ENCODE peak calls at places on chromosome 12, in eight cellular contexts. W, G, U, P, I, R, T and E are unnamed samples.

GRCh38 chr12:117036046-117036445 is 63.2 kb downstream of the TESC start:
- DNase-seq in U (no peak), G (no peak), I (no peak), P (peak), R (no peak), T (no peak), W (no peak), E (no peak)

GRCh38 chr12:80053048-80053790 is 46.1 kb upstream of the OTOGL start:
- DNase-seq in G (peak), W (peak), I (no peak), P (peak), T (peak), R (no peak), U (peak), E (peak)

GRCh38 chr12:88970742-88971141 is 381.6 kb downstream of the DUSP6 start:
- DNase-seq in R (no peak), G (no peak), U (no peak), I (no peak), W (no peak), P (no peak), T (no peak), E (no peak)

GRCh38 chr12:105617141-105617540 is 286.6 kb downstream of the C12orf75 start:
- DNase-seq in G (no peak), U (no peak), I (no peak), W (no peak), T (no peak), P (no peak), R (no peak), E (no peak)

GRCh38 chr12:30169839-30170591 is 386.3 kb upstream of the TMTC1 start:
- DNase-seq in U (no peak), G (no peak), T (no peak), I (no peak), W (no peak), P (peak), R (no peak), E (no peak)

GRCh38 chr12:80441921-80442320 is 2.1 kb upstream of the PTPRQ start:
- DNase-seq in G (peak), T (peak), P (no peak), U (no peak), R (no peak), I (no peak), W (peak), E (no peak)

GRCh38 chr12:47100146-47100545 is 20.4 kb upstream of the AMIGO2 start:
- DNase-seq in P (no peak), I (no peak), R (no peak), W (peak), T (no peak), G (no peak), U (no peak), E (no peak)

GRCh38 chr12:116898675-116899074 is 12.1 kb upstream of the FBXW8 start:
- DNase-seq in T (no peak), I (no peak), U (no peak), W (no peak), R (no peak), G (no peak), P (no peak), E (no peak)

GRCh38 chr12:119710941-119711551 is 43.1 kb downstream of the PRKAB1 start:
- DNase-seq in U (no peak), R (no peak), G (no peak), I (no peak), T (no peak), W (no peak), P (no peak), E (no peak)

GRCh38 chr12:45980540-45980939 is 9.8 kb downstream of the SCAF11 start:
- DNase-seq in W (no peak), T (no peak), U (no peak), P (no peak), I (no peak), G (no peak), R (no peak), E (no peak)

GRCh38 chr12:65761301-65761700 is 63.0 kb upstream of the HMGA2 start:
- DNase-seq in U (no peak), W (no peak), T (no peak), G (no peak), I (no peak), R (no peak), P (no peak), E (no peak)

GRCh38 chr12:10716277-10716676 is 6.8 kb downstream of the YBX3 start:
- DNase-seq in U (no peak), T (no peak), G (no peak), I (no peak), P (no peak), W (no peak), R (no peak), E (no peak)

GRCh38 chr12:10717410-10717809 is 5.7 kb downstream of the YBX3 start:
- DNase-seq in G (no peak), U (no peak), I (no peak), P (no peak), W (peak), R (no peak), T (no peak), E (no peak)

GRCh38 chr12:10715491-10715890 is 7.6 kb downstream of the YBX3 start:
- DNase-seq in R (peak), G (no peak), T (no peak), W (no peak), U (no peak), I (peak), P (no peak), E (no peak)

GRCh38 chr12:10718279-10718821 is 4.8 kb downstream of the YBX3 start:
- DNase-seq in G (peak), R (no peak), W (peak), I (no peak), T (no peak), U (no peak), P (no peak), E (no peak)

DNA sequence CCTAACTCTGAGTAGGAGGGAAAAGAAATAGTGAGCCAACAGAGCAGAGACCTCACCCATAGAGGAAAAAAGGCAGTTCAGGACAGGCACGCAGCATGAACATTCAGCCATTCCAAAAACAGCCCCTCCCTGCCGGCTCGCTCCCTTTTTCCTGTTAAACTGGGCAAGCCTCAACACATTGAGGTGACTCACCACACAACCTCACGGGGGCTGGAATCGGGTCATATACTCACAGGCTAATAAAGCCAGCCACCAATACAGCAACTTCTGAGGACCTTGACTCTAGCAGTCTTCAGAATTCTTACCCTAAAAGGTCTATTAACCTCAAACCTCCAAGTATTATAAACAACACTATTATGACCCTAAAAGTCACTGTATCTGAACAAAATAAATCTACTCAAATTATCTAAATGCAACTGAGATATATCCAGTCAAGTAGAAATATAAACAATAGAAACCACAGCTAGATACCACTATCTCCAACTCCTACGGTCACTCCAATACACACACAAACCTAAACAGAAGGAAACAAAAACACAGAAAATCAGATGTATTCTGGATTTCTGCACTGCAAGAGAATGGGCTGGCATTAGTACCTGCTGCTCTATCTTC is 6.3 kb downstream of the YBX3 start:
- DNase-seq in P (peak), R (no peak), T (peak), G (peak), I (no peak), W (peak), U (peak), E (no peak)
- H3K4me3 ChIP-seq in P (no peak), R (no peak), T (peak), G (peak), I (no peak), W (peak), U (no peak), E (no peak)

DNA sequence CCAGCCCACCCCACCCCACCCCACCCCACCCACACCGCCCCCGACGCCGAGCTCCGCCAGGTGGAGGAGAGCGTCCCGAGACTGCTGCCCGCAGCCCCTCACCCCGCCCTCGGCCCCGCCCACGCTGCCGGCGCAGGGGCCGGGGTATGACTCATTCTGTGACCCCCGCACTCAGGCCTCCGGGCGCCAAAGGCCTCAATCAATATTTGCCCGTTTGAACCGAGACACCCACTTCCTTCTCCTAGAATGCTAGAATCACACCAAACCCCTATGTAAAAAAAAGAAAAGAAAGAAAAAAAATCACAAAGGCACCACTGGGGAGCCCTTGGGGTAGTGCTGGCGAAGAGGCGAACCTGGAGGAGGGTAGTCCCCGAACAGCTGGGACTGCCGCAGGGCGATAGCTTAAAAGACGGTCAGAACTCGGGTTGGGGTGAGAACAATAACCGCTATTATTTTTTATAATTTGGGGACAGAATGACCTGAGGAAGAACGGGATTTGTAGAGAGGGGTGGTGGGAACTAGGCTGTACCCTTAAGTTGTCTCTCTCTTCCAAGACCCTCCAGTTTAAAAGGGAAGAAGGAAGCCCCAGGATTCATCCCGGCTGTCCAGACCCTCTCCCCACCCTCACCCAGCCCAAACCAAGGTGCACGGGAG is 894 bp downstream of the KRT8 start:
- DNase-seq in U (no peak), P (peak), G (no peak), T (no peak), I (no peak), R (peak), W (peak), E (no peak)
- H3K4me3 ChIP-seq in U (peak), P (peak), G (peak), T (no peak), I (no peak), R (no peak), W (no peak), E (peak)

GRCh38 chr12:26668230-26668629 is 164.8 kb downstream of the ITPR2 start:
- DNase-seq in R (no peak), U (no peak), G (no peak), W (no peak), T (no peak), P (no peak), I (no peak), E (no peak)
- H3K4me3 ChIP-seq in R (no peak), U (no peak), G (no peak), W (no peak), T (no peak), P (no peak), I (no peak), E (no peak)

DNA sequence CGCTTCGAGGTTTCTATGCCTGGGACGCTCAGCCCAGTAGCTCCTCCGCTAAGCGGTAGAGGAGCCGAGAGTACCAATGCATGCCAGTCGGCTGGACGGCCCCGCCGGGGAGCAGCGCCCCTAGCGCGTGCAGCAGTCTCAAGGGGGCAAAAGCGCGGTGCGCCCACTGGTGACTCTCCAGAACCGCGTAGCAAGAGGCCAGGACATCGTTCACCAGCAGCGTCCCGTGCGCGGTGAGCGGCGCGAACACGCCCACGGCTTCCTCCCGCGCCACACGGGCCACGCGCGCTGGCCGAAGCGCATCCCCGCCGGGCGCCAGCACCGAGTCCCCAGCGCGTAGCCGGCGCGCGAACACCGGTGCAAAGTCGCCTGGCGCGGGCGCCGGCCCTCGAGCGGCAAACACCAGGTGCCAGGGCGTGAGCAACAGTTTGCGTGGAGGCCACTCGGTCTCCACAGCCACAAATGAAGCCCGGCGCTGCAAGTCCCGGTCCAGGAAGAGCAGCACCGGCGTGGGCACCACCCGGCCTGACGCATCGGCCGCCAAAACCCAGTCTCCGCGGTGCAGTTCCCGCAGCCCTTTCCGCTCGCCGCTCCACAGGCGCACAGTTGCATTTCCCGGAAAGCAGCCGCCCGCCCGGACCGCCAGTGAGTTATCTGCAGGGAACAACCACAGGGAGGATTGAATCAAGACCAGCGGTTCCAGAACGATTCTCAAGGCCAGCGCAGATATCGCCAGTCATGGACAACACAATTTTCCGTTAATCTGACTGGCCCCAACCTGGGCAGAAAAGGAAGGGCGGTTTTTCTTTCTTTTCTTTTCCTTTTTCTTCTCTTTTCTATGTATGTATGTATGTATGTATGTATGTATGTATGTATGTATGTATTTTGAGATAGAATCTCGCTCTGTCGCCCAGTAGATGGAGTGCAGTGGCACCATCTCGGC is 4.5 kb downstream of the DHH start:
- DNase-seq in U (no peak), I (no peak), P (peak), R (no peak), W (peak), T (no peak), G (peak), E (no peak)
- H3K4me3 ChIP-seq in U (no peak), I (peak), P (peak), R (peak), W (no peak), T (peak), G (peak), E (peak)

GRCh38 chr12:52515927-52516831 is 4.0 kb downstream of the KRT5 start:
- DNase-seq in R (no peak), T (no peak), U (no peak), W (peak), P (no peak), G (no peak), I (no peak), E (peak)
- H3K4me3 ChIP-seq in R (no peak), T (no peak), U (no peak), W (no peak), P (no peak), G (no peak), I (no peak), E (no peak)

GRCh38 chr12:93274937-93275336 is 102.8 kb upstream of the NUDT4 start:
- DNase-seq in R (no peak), U (no peak), I (no peak), T (no peak), W (no peak), G (no peak), P (no peak), E (no peak)
- H3K4me3 ChIP-seq in R (no peak), U (no peak), I (no peak), T (no peak), W (no peak), G (no peak), P (no peak), E (no peak)

GRCh38 chr12:53230971-53231858 is 794 bp downstream of the RARG start:
- DNase-seq in G (no peak), T (no peak), I (no peak), R (no peak), U (no peak), W (no peak), P (no peak), E (no peak)
- H3K4me3 ChIP-seq in G (peak), T (peak), I (peak), R (peak), U (peak), W (peak), P (peak), E (peak)

DNA sequence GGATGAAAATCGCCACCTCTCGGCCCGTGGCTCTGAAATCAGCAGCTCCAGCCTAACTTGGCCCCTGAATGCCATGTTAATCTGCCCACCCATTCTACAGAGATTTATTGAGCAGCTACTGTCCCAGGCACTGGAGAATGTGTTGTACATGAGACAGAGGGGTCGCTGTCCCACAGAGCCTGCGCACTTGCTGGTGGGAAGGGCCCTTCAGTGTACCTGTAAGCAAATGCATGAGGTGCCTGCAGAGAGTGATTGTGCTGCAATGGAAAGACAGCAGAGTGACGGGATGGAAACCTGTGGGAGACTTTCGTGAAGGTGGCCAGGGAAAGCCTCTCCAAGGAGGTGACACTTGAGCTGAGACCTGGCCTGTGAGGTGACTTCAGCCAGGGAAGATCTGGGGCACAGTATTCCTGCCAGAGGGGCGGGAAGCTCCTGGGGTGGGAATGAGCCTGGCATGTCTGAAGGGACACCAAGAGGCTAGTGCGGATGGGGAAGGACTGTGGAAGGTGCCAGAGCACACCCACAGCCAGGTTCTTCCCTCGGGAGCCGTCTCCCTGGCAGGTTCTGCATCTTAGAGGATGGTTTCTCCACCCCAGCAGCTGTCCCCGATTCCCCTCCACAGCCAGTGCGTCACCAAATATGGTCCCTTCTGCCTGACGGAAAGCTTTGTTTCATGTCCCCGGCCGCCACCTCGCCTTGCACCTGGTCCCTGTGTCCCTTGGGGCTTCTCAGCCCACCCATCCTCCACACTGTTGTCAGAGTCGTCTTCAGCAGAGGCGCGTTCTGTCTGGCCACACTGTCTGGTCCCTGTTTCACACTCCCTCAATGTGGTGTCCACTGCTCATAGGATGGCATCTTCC is 8.7 kb downstream of the SMIM41 start:
- DNase-seq in I (no peak), U (no peak), P (no peak), T (no peak), W (no peak), G (no peak), R (no peak), E (peak)
- H3K4me3 ChIP-seq in I (no peak), U (no peak), P (no peak), T (no peak), W (no peak), G (no peak), R (no peak), E (no peak)

GRCh38 chr12:58046281-58046680 is 104.9 kb downstream of the ATP23 start:
- DNase-seq in G (no peak), W (peak), U (no peak), P (no peak), R (no peak), T (no peak), I (no peak), E (no peak)

DNA sequence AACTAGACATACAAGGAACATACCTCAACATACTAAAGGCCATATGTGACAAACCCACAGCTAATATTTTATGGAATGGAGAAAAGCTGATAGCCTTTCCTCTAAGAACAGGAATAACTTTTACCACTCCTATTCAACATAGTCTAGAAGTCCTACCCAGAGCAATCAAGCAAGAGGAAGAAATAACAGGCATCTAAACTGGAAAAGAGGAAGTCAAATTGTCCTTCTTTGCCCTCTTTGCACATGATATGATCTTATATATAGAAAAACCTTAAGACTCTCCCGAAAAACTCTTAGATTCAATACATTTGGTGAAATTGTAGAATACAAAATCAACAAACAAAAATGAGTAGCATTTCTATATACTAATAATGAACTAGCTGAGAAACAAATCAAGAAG is 110.0 kb downstream of the ATP23 start:
- DNase-seq in U (no peak), I (no peak), T (no peak), R (no peak), W (no peak), G (no peak), P (no peak), E (no peak)
- H3K4me3 ChIP-seq in U (no peak), I (no peak), T (no peak), R (no peak), W (no peak), G (no peak), P (no peak), E (no peak)

DNA sequence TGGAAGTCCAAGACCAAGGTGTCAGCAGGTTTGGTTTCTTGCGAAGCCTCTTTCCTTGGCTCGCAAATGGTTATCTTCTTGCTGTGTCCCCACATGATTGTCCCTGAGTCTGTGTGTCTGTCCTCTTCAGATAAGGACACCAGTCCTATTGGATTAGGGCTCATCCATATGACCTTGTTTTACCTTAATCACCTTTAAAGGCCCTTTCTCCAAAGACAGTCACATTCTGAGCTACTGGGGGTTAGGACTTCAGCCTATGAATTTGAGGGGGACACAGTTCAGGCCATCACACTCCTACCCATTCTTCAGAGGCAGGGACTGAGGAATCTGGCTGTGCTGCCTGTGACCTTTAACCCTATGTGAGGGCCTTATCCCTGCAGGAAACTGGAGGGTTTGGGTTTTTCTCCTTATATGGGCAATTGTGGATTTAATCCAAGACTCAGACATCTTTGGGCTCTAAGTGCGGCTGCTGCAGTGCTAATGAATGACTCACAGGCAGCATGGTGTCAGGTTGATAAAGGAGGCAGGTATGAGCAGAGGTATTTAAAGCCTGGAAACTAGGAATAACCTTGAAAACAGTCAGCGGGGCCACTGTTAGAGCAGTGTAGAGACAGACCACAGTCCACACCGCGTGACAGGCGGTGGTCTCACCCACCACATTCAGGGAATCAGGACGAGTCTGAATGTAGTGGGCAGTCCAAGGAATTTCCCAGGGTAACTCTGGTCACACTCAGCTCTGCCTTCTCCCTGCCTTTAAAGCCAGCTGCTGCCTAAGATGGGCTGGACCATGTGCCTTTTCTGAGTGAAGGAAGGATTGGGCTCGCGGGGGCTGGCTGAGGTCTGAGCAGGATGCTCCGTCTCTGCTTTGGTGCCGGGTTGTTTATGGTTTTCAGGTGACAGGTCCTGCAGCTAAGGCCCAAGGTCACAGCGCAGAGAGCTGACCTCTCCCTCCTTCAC is 10.3 kb downstream of the TPCN1 start:
- DNase-seq in R (no peak), U (no peak), T (no peak), I (no peak), W (no peak), P (no peak), G (no peak), E (no peak)
- H3K4me3 ChIP-seq in R (no peak), U (no peak), T (no peak), I (no peak), W (no peak), P (no peak), G (no peak), E (no peak)